ENCODE peak calls at places on chromosomes 4 and X, in eight cellular contexts. C is heart right ventricle, L is aorta, Z is gastrocnemius medialis, B is tibial nerve, V is psoas muscle, N is right atrium auricular region, W is GM12878. F is an unnamed sample.

GRCh38 chrX:65706041-65706828 is 38.8 kb downstream of the MSN start:
- DNase-seq in C (peak; percentile 22), L (peak; percentile 59), Z (peak; percentile 9), B (no peak), V (peak; percentile 66), N (peak; percentile 70), W (no peak), F (peak; percentile 26)

GRCh38 chr4:7785017-7785416 is 154.6 kb downstream of the AFAP1 start:
- DNase-seq in C (no peak), L (peak; percentile 34), Z (no peak), B (no peak), V (no peak), N (no peak), W (no peak), F (no peak)

GRCh38 chr4:176971576-176972105 is 178.9 kb upstream of the VEGFC start:
- DNase-seq in C (no peak), L (no peak), Z (no peak), B (no peak), V (no peak), N (no peak), W (no peak), F (no peak)

GRCh38 chr4:25500626-25501318 is 123.7 kb downstream of the ANAPC4 start:
- DNase-seq in C (no peak), L (no peak), Z (no peak), B (no peak), V (no peak), N (no peak), W (no peak), F (no peak)

GRCh38 chr4:83118869-83119268 is 4.3 kb upstream of the PLAC8 start:
- DNase-seq in C (no peak), L (no peak), Z (no peak), B (no peak), V (no peak), N (no peak), W (no peak), F (no peak)

GRCh38 chr4:105196523-105197145 is 50.0 kb downstream of the TET2 start:
- DNase-seq in C (no peak), L (no peak), Z (no peak), B (no peak), V (no peak), N (no peak), W (peak; percentile 35), F (no peak)

GRCh38 chrX:150692296-150692695 is 900 bp upstream of the MTMR1 start:
- DNase-seq in C (no peak), L (no peak), Z (no peak), B (no peak), V (no peak), N (no peak), W (no peak), F (no peak)

GRCh38 chr4:77443941-77444340 is 161.7 kb upstream of the CXCL13 start:
- DNase-seq in C (no peak), L (no peak), Z (no peak), B (no peak), V (no peak), N (no peak), W (no peak), F (no peak)

GRCh38 chrX:16825306-16826035 is 39.2 kb downstream of the TXLNG start:
- DNase-seq in C (no peak), L (no peak), Z (no peak), B (no peak), V (no peak), N (no peak), W (no peak), F (no peak)

GRCh38 chrX:48025561-48025960 is 18.8 kb downstream of the SPACA5 start:
- DNase-seq in C (no peak), L (no peak), Z (no peak), B (peak; percentile 66), V (no peak), N (no peak), W (peak; percentile 28), F (peak; percentile 42)

GRCh38 chr4:47221721-47222120 is 190.4 kb downstream of the GABRB1 start:
- DNase-seq in C (no peak), L (no peak), Z (no peak), B (no peak), V (no peak), N (no peak), W (no peak), F (no peak)

GRCh38 chr4:82371398-82371972 is 2.3 kb downstream of the HNRNPD start:
- DNase-seq in C (no peak), L (no peak), Z (no peak), B (no peak), V (no peak), N (no peak), W (no peak), F (no peak)

GRCh38 chr4:112128452-112128851 is 16.8 kb upstream of the FAM241A start:
- DNase-seq in C (no peak), L (no peak), Z (no peak), B (no peak), V (no peak), N (no peak), W (no peak), F (no peak)

GRCh38 chr4:91280551-91281290 is 1023.0 kb upstream of the GRID2 start:
- DNase-seq in C (no peak), L (no peak), Z (no peak), B (no peak), V (no peak), N (no peak), W (no peak), F (no peak)

GRCh38 chr4:39362827-39363226 is 3.3 kb downstream of the RFC1 start:
- DNase-seq in C (no peak), L (no peak), Z (no peak), B (no peak), V (no peak), N (no peak), W (no peak), F (no peak)

GRCh38 chr4:68272860-68273259 is 27.4 kb upstream of the TMPRSS11B start:
- DNase-seq in C (no peak), L (no peak), Z (no peak), B (no peak), V (no peak), N (no peak), W (no peak), F (no peak)

GRCh38 chr4:71602271-71602890 is 181.5 kb downstream of the GC start:
- DNase-seq in C (no peak), L (no peak), Z (no peak), B (no peak), V (no peak), N (no peak), W (no peak), F (no peak)

GRCh38 chr4:75340561-75340960 is 173.6 kb downstream of the RCHY1 start:
- DNase-seq in C (no peak), L (no peak), Z (no peak), B (no peak), V (no peak), N (no peak), W (no peak), F (no peak)

GRCh38 chr4:185657191-185657590 is 121.9 kb upstream of the PDLIM3 start:
- DNase-seq in C (no peak), L (no peak), Z (no peak), B (no peak), V (no peak), N (no peak), W (no peak), F (no peak)

GRCh38 chr4:151896880-151897279 is 136.1 kb upstream of the GATB start:
- DNase-seq in C (no peak), L (no peak), Z (no peak), B (no peak), V (no peak), N (no peak), W (no peak), F (no peak)

GRCh38 chrX:3663576-3664290 is 49.7 kb downstream of the PRKX start:
- DNase-seq in C (no peak), L (peak; percentile 79), Z (no peak), B (no peak), V (peak; percentile 52), N (no peak), W (no peak), F (peak; percentile 62)

GRCh38 chrX:100812216-100813158 is 7.7 kb upstream of the CSTF2 start:
- DNase-seq in C (no peak), L (no peak), Z (no peak), B (no peak), V (no peak), N (no peak), W (no peak), F (no peak)
- H3K4me3 ChIP-seq in C (no peak overlapping the region), L (no peak overlapping the region), Z (no peak overlapping the region), B (no peak overlapping the region), V (no peak overlapping the region), N (no peak overlapping the region), W (no peak overlapping the region), F (no peak overlapping the region)

DNA sequence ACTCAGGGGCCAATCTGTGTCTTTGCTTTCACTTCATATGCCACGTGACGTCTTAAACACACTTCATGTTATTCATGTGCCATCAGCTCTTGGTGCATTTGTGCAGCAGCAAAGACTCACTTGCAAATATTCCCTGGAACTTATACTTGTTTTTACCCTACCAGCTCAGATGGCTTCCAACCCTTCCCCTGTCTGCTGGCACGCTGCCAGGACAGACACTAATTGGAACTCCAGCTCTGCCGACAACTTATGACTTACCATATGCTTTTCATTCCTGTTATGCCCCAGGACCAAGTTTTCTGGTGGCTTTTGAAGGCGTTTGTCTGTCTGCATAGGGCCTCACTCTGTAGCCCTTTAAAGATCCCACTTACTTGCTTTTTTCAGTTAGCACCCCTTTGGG is 261.7 kb upstream of the GNPDA2 start:
- DNase-seq in C (no peak), L (no peak), Z (no peak), B (no peak), V (no peak), N (no peak), W (no peak), F (no peak)
- H3K9me3 ChIP-seq in C (peaks cover 5% of the 10 kb centered on the region), L (no peaks in the 10 kb centered on the region), Z (no peaks in the 10 kb centered on the region), B (no peaks in the 10 kb centered on the region), V (no peaks in the 10 kb centered on the region), N (no peaks in the 10 kb centered on the region), W (no peaks in the 10 kb centered on the region), F (no peaks in the 10 kb centered on the region)

DNA sequence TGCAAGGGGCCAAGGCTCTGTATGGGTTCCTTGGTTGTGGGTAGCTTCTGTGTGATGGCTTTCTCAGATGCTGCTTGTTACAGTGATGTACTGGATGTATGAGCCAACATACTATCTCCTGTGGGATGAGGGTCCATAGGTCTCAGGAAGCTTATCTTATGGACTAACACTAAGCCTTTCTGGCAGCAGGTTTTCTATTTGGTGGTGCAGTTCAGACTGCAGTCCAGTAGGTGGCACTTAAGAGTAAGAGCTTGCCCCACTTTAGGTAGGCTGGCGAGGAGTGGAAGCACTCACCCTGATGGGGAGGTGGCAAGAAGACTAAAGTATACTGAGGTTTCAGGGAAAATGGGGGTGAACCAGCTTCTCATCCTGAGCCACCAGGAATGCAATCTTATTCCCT is 306.7 kb upstream of the MAOA start:
- DNase-seq in C (no peak), L (no peak), Z (peak; percentile 8), B (peak; percentile 4), V (no peak), N (no peak), W (peak; percentile 1), F (no peak)
- H3K27me3 ChIP-seq in C (no peaks in the 10 kb centered on the region), L (no peaks in the 10 kb centered on the region), Z (no peaks in the 10 kb centered on the region), B (no peaks in the 10 kb centered on the region), V (peaks cover 2% of the 10 kb centered on the region), N (no peaks in the 10 kb centered on the region), W (no peaks in the 10 kb centered on the region), F (no peaks in the 10 kb centered on the region)

DNA sequence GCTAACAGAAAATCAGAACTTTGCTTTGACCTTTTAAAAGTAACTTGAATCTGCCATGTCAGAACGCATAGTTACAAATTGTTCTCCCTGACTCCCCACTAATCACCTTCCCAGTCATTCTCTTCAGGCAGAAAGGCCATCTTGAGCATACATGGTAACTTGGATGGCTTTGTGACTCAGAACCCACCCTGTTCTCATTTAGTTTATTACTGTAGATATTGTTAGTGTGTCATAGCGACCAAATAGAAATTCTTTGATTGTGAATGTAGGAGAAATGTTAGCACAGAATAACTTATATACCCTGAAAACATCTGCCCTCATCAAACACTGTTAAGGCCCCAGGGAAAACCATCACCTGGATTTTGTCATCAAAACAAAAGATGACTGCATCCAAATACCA is 382.0 kb downstream of the MAGEB5 start:
- DNase-seq in C (no peak), L (no peak), Z (no peak), B (no peak), V (no peak), N (no peak), W (no peak), F (no peak)
- H3K4me3 ChIP-seq in C (no peak overlapping the region), L (no peak overlapping the region), Z (no peak overlapping the region), B (no peak overlapping the region), V (no peak overlapping the region), N (no peak overlapping the region), W (no peak overlapping the region), F (no peak overlapping the region)